ENCODE peak calls at places on chromosomes 11 and 22, in ten cellular contexts. One of them, this sample, is unnamed.

GRCh38 chr11:125638315-125638714 is 13.4 kb downstream of the CHEK1 start:
- DNase-seq in KG1: no peak
- DNase-seq in frontal cortex: no peak
- DNase-seq in Daoy: no peak
- DNase-seq in astrocyte of the spinal cord: no peak
- DNase-seq in fibroblast of pulmonary artery: no peak
- DNase-seq in fibroblast of mammary gland: no peak
- DNase-seq in NCI-H1092: no peak
- DNase-seq in osteocyte: no peak
- DNase-seq in H9: no peak
- DNase-seq in this sample: no peak

GRCh38 chr22:45980776-45981175 is 3.8 kb upstream of the WNT7B start:
- DNase-seq in KG1: no peak
- DNase-seq in frontal cortex: no peak
- DNase-seq in Daoy: no peak
- DNase-seq in astrocyte of the spinal cord: no peak
- DNase-seq in fibroblast of pulmonary artery: no peak
- DNase-seq in fibroblast of mammary gland: no peak
- DNase-seq in NCI-H1092: no peak
- DNase-seq in osteocyte: no peak
- DNase-seq in H9: no peak
- DNase-seq in this sample: no peak

GRCh38 chr22:22463855-22464540 is 44.5 kb downstream of the ZNF280B start:
- DNase-seq in KG1: peak
- DNase-seq in frontal cortex: peak
- DNase-seq in Daoy: peak
- DNase-seq in astrocyte of the spinal cord: peak
- DNase-seq in fibroblast of pulmonary artery: peak
- DNase-seq in fibroblast of mammary gland: peak
- DNase-seq in NCI-H1092: peak
- DNase-seq in osteocyte: no peak
- DNase-seq in H9: peak
- DNase-seq in this sample: peak

GRCh38 chr11:10436733-10437132 is 18.3 kb upstream of the AMPD3 start:
- DNase-seq in KG1: no peak
- DNase-seq in frontal cortex: no peak
- DNase-seq in Daoy: no peak
- DNase-seq in astrocyte of the spinal cord: no peak
- DNase-seq in fibroblast of pulmonary artery: no peak
- DNase-seq in fibroblast of mammary gland: no peak
- DNase-seq in NCI-H1092: no peak
- DNase-seq in osteocyte: no peak
- DNase-seq in H9: no peak
- DNase-seq in this sample: no peak

GRCh38 chr11:32043737-32044515 is 46.9 kb upstream of the RCN1 start:
- DNase-seq in KG1: no peak
- DNase-seq in frontal cortex: no peak
- DNase-seq in Daoy: no peak
- DNase-seq in astrocyte of the spinal cord: no peak
- DNase-seq in fibroblast of pulmonary artery: peak
- DNase-seq in fibroblast of mammary gland: no peak
- DNase-seq in NCI-H1092: no peak
- DNase-seq in osteocyte: no peak
- DNase-seq in H9: no peak
- DNase-seq in this sample: peak

GRCh38 chr22:36234211-36234610 is 5.1 kb downstream of the APOL2 start:
- DNase-seq in KG1: no peak
- DNase-seq in frontal cortex: no peak
- DNase-seq in Daoy: no peak
- DNase-seq in astrocyte of the spinal cord: no peak
- DNase-seq in fibroblast of pulmonary artery: no peak
- DNase-seq in fibroblast of mammary gland: no peak
- DNase-seq in NCI-H1092: no peak
- DNase-seq in osteocyte: no peak
- DNase-seq in H9: peak
- DNase-seq in this sample: no peak

GRCh38 chr11:23751280-23751679 is 745.6 kb upstream of the LUZP2 start:
- DNase-seq in KG1: no peak
- DNase-seq in frontal cortex: no peak
- DNase-seq in Daoy: no peak
- DNase-seq in astrocyte of the spinal cord: no peak
- DNase-seq in fibroblast of pulmonary artery: no peak
- DNase-seq in fibroblast of mammary gland: no peak
- DNase-seq in NCI-H1092: no peak
- DNase-seq in osteocyte: no peak
- DNase-seq in H9: no peak
- DNase-seq in this sample: no peak

GRCh38 chr11:21110378-21110777 is 441.0 kb downstream of the NELL1 start:
- DNase-seq in KG1: no peak
- DNase-seq in frontal cortex: no peak
- DNase-seq in Daoy: no peak
- DNase-seq in astrocyte of the spinal cord: no peak
- DNase-seq in fibroblast of pulmonary artery: no peak
- DNase-seq in fibroblast of mammary gland: no peak
- DNase-seq in NCI-H1092: no peak
- DNase-seq in osteocyte: no peak
- DNase-seq in H9: no peak
- DNase-seq in this sample: no peak

GRCh38 chr11:67293090-67293489 is 4.0 kb downstream of the ANKRD13D start:
- DNase-seq in KG1: no peak
- DNase-seq in frontal cortex: no peak
- DNase-seq in Daoy: peak
- DNase-seq in astrocyte of the spinal cord: peak
- DNase-seq in fibroblast of pulmonary artery: peak
- DNase-seq in fibroblast of mammary gland: peak
- DNase-seq in NCI-H1092: no peak
- DNase-seq in osteocyte: no peak
- DNase-seq in H9: no peak
- DNase-seq in this sample: no peak

GRCh38 chr11:67265633-67266423 is 445 bp upstream of the GRK2 start:
- DNase-seq in KG1: peak
- DNase-seq in frontal cortex: peak
- DNase-seq in Daoy: peak
- DNase-seq in astrocyte of the spinal cord: no peak
- DNase-seq in fibroblast of pulmonary artery: peak
- DNase-seq in fibroblast of mammary gland: peak
- DNase-seq in NCI-H1092: peak
- DNase-seq in osteocyte: peak
- DNase-seq in H9: peak
- DNase-seq in this sample: peak